ENCODE peak calls at places on chromosomes 1 and 21, in nine cellular contexts. G, T, E, F, N, O, L, D and U are unnamed samples.

GRCh38 chr21:33789697-33790096 is 125.9 kb downstream of the ATP5PO start:
- DNase-seq in G (no peak), T (peak), E (no peak), F (no peak), N (no peak), O (no peak), L (no peak), D (no peak), U (no peak)

GRCh38 chr1:208387908-208388756 is 143.9 kb upstream of the PLXNA2 start:
- DNase-seq in G (no peak), T (no peak), E (no peak), F (no peak), N (no peak), O (no peak), L (no peak), D (no peak), U (no peak)

GRCh38 chr1:114695430-114696093 is at the start of gene AMPD1:
- DNase-seq in G (no peak), T (no peak), E (no peak), F (no peak), N (no peak), O (no peak), L (no peak), D (no peak), U (no peak)

GRCh38 chr1:5311634-5312298 is 657.4 kb downstream of the AJAP1 start:
- DNase-seq in G (no peak), T (no peak), E (no peak), F (no peak), N (no peak), O (no peak), L (no peak), D (no peak), U (no peak)

GRCh38 chr1:228410015-228410414 is 3.4 kb upstream of the TRIM11 start:
- DNase-seq in G (no peak), T (no peak), E (no peak), F (peak), N (no peak), O (no peak), L (peak), D (no peak), U (no peak)

GRCh38 chr1:22747021-22747734 is 36.5 kb downstream of the EPHB2 start:
- DNase-seq in G (peak), T (peak), E (no peak), F (no peak), N (no peak), O (no peak), L (no peak), D (peak), U (no peak)

GRCh38 chr21:37000381-37000780 is 6.1 kb upstream of the RIPPLY3 start:
- DNase-seq in G (no peak), T (no peak), E (no peak), F (no peak), N (peak), O (no peak), L (no peak), D (no peak), U (no peak)

GRCh38 chr1:16091296-16091695 is 17.8 kb upstream of the FAM131C start:
- DNase-seq in G (peak), T (no peak), E (no peak), F (no peak), N (no peak), O (peak), L (no peak), D (no peak), U (no peak)

GRCh38 chr1:236287757-236288619 is 6.2 kb upstream of the ERO1B start:
- DNase-seq in G (peak), T (no peak), E (no peak), F (no peak), N (no peak), O (no peak), L (no peak), D (no peak), U (no peak)

GRCh38 chr21:35316456-35316855 is 267.4 kb upstream of the RUNX1 start:
- DNase-seq in G (no peak), T (no peak), E (no peak), F (no peak), N (no peak), O (no peak), L (no peak), D (no peak), U (no peak)

GRCh38 chr1:43732132-43732531 is 24.8 kb downstream of the ST3GAL3 start:
- DNase-seq in G (no peak), T (no peak), E (no peak), F (no peak), N (no peak), O (no peak), L (no peak), D (no peak), U (no peak)
- TF ChIP-seq POLR2A in G (no peak), T (no peak), E (no peak), F (no peak), N (no peak), O (no peak), L (no peak), D (no peak), U (no peak)

GRCh38 chr1:203454986-203455471 is 20.6 kb upstream of the PRELP start:
- DNase-seq in G (no peak), T (no peak), E (no peak), F (no peak), N (no peak), O (no peak), L (peak), D (no peak), U (no peak)
- H3K27ac ChIP-seq in G (no peak), T (no peak), E (no peak), F (no peak), N (no peak), O (no peak), L (no peak), D (no peak), U (no peak)

GRCh38 chr1:227318852-227319607 is 738 bp upstream of the CDC42BPA start:
- DNase-seq in G (peak), T (peak), E (peak), F (peak), N (no peak), O (peak), L (peak), D (peak), U (no peak)
- TF ChIP-seq POLR2A in G (peak), T (no peak), E (peak), F (no peak), N (no peak), O (no peak), L (no peak), D (no peak), U (no peak)

GRCh38 chr1:89690595-89690994 is 57.7 kb downstream of the LRRC8C start:
- DNase-seq in G (no peak), T (no peak), E (no peak), F (no peak), N (no peak), O (no peak), L (no peak), D (no peak), U (no peak)
- H3K27ac ChIP-seq in G (no peak), T (no peak), E (no peak), F (no peak), N (no peak), O (no peak), L (no peak), D (no peak), U (no peak)

DNA sequence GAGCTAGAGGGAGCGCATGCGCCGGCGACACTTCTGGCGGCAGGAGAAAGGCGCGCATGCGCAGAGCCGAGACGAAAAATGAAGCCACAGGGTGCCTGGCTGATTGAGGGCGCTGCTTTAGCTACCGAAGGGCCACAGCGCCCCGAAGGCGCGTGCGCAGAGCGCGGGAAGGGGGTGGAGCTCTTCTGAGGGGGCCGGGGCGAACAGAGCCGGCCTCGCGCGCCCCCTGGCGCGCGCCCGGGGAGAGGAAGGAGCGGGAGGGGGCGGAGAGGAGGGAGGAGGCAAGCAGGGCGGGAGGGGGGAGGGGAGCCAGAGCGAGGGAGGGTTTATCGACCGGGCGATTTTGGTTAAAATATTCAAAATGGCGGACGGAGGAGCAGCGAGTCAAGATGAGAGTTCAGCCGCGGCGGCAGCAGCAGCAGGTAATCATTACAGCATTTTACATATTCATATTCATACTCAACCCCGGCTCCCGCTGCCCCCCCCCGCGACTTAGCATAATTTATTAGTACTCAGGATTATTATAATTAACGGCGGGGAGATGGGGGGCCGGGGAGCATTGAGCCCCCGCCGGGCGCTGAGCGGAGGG is at the start of gene POU2F1:
- DNase-seq in G (peak), T (peak), E (peak), F (peak), N (peak), O (peak), L (peak), D (peak), U (peak)
- TF ChIP-seq POLR2A in G (peak), T (peak), E (peak), F (peak), N (no peak), O (no peak), L (peak), D (peak), U (peak)

GRCh38 chr1:27561126-27561899 is 42.6 kb downstream of the AHDC1 start:
- DNase-seq in G (no peak), T (no peak), E (no peak), F (no peak), N (no peak), O (no peak), L (no peak), D (no peak), U (no peak)
- H3K27ac ChIP-seq in G (peak), T (no peak), E (peak), F (peak), N (no peak), O (peak), L (peak), D (peak), U (peak)

DNA sequence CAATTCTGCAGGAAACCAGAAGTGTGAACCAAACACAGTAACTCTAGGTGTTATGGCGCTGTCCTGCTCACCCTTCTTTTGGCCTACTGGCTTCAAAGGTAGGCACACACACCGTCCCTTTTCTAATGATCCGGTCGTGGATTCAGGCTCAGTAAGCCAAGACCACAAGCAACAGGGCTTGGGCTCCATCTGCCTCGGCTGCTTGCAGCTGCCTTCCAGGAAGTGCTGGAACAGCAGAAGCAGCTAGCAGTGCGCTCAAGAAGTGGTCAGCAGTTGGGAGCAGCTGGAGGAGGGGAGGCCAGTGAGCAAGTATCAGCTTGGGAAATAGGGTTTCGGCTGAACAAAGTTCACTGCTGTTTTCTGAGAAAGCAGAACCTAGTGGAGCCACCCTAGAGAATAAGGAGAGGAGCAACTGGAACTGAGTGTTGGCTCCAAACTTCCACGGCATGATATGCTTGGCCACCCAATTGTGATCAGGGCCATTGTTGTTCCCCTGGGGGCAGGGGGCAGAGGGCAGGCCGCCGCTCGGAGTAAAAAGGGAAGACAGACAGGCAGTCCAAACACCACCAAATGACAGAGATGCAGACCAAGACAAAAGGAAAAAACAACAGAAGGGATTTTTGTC is 173.4 kb downstream of the TOMM20 start:
- DNase-seq in G (peak), T (peak), E (peak), F (no peak), N (no peak), O (peak), L (peak), D (no peak), U (peak)
- TF ChIP-seq POLR2A in G (peak), T (no peak), E (peak), F (no peak), N (no peak), O (no peak), L (no peak), D (no peak), U (no peak)